ENCODE peak calls at places on chromosome 9, in four cellular contexts. X, W, F and U are unnamed samples.
A peak's percentile ranks its signal among the peaks of the same experiment; 100 is the strongest.

GRCh38 chr9:133322701-133323100 is 13.3 kb downstream of the SURF6 start:
- DNase-seq in X (no peak), W (no peak), F (no peak), U (no peak)

GRCh38 chr9:108654566-108654965 is 201.2 kb downstream of the ACTL7B start:
- DNase-seq in X (no peak), W (no peak), F (no peak), U (no peak)

GRCh38 chr9:69546265-69546664 is 125.9 kb downstream of the APBA1 start:
- DNase-seq in X (no peak), W (no peak), F (no peak), U (no peak)

GRCh38 chr9:109997682-109998081 is 210.3 kb downstream of the C9orf152 start:
- DNase-seq in X (no peak), W (no peak), F (no peak), U (no peak)

GRCh38 chr9:12748954-12749353 is 25.9 kb upstream of the LURAP1L start:
- DNase-seq in X (no peak), W (no peak), F (no peak), U (no peak)

GRCh38 chr9:16153221-16153620 is 600.4 kb downstream of the CCDC171 start:
- DNase-seq in X (no peak), W (no peak), F (no peak), U (no peak)

GRCh38 chr9:69945671-69946141 is 97.9 kb upstream of the MAMDC2 start:
- DNase-seq in X (no peak), W (no peak), F (no peak), U (peak; percentile 32)

GRCh38 chr9:99103054-99103453 is 1.9 kb upstream of the TGFBR1 start:
- DNase-seq in X (no peak), W (no peak), F (no peak), U (no peak)

GRCh38 chr9:134028575-134029247 is 3.4 kb downstream of the BRD3OS start:
- DNase-seq in X (no peak), W (no peak), F (no peak), U (no peak)

GRCh38 chr9:35675732-35676392 is 2.1 kb downstream of the CA9 start:
- DNase-seq in X (no peak), W (no peak), F (no peak), U (no peak)

GRCh38 chr9:100759166-100759565 is 181.3 kb downstream of the CAVIN4 start:
- DNase-seq in X (no peak), W (no peak), F (no peak), U (no peak)

GRCh38 chr9:82729141-82729540 is 333.8 kb downstream of the RASEF start:
- DNase-seq in X (no peak), W (no peak), F (no peak), U (no peak)

GRCh38 chr9:69376651-69377050 is 51.6 kb downstream of the ENTREP1 start:
- DNase-seq in X (no peak), W (no peak), F (no peak), U (no peak)

GRCh38 chr9:35651964-35652828 is 1.5 kb upstream of the SIT1 start:
- DNase-seq in X (no peak), W (no peak), F (no peak), U (no peak)

GRCh38 chr9:81894891-81895290 is 33.3 kb upstream of the SPATA31D4 start:
- DNase-seq in X (no peak), W (no peak), F (no peak), U (no peak)

GRCh38 chr9:131162886-131163285 is 37.5 kb downstream of the NUP214 start:
- DNase-seq in X (no peak), W (no peak), F (no peak), U (no peak)

GRCh38 chr9:13427587-13427986 is 148.1 kb upstream of the MPDZ start:
- DNase-seq in X (peak; percentile 4), W (peak; percentile 11), F (no peak), U (no peak)

GRCh38 chr9:129620669-129621295 is at the start of gene C9orf50:
- DNase-seq in X (no peak), W (no peak), F (no peak), U (no peak)

GRCh38 chr9:99296375-99296951 is 74.4 kb downstream of the SEC61B start:
- DNase-seq in X (peak; percentile 32), W (peak; percentile 20), F (no peak), U (peak; percentile 6)

GRCh38 chr9:76707510-76707909 is 56.7 kb upstream of the PCA3 start:
- DNase-seq in X (no peak), W (no peak), F (no peak), U (no peak)

GRCh38 chr9:128323192-128323730 is 622 bp downstream of the COQ4 start:
- DNase-seq in X (no peak), W (no peak), F (no peak), U (no peak)
- TF ChIP-seq SPI1 in X (no peak), W (no peak), F (no peak), U (no peak)

DNA sequence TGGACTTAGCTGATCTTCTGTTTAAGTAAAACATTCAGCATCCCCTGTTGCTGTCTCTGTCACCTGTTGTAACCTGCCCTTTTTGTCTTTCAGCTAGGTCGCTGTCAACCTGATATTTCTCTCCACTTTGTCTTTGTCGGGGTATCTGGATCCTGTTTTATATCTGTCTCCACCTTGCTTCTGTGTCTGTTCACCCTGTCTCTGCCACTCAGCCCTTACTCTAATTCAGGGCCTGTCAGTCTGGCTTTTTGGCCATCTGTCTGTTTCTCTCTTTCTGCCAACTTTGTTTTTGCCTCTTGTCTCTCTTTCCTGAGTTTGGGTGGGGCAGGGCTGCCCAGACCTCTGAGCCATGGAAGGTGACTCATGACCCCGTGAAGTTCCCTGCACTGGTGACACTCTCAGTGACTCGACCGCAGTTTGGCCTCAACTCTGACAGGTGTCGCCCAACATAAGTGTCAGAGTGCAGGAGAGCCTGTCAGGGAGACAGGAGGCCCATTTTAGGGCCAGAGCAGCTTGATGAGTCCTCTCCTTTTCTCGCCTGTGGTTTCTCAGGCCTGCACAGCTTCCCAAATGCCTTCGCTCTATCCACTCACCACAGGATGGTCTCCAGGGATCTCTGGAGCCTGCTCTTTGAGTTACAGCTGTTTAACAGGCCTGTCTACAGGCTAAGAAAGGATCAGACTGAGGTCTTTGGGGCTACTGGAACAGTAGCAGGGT is 864 bp downstream of the ZBTB43 start:
- DNase-seq in X (peak; percentile 47), W (peak; percentile 78), F (peak; percentile 65), U (peak; percentile 76)
- TF ChIP-seq SPI1 in X (no peak), W (no peak), F (no peak), U (no peak)

DNA sequence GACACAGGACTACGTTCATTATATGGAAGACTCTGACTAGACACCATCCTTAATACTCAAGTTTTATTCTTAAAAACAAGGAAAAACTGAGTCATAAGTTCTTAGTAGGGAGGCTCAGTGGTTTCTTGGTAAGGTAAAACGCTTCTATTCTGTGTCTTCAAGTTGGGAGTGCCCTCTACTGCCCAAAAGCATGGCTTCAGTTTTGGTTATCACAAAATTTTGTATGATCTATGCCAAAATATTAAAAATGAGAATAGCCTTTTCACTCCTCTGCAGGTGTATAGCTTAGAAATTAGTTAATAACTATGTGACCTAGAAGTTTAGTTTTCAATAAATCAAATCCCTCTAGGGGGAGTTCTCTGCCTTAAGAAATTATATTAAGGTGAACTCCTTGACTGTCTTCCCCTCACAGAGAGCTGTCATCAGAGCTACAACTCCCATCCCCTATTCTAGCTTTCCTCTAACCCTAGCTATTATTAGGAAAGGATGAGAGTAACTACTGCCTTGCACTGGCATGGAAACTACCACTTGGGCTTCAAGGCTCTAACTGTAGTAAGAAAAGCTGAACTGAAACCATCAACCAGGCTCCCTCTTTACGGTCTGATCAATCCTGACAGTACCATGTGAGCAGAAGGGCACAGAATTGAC is 189.7 kb downstream of the GNAQ start:
- DNase-seq in X (no peak), W (no peak), F (peak; percentile 16), U (no peak)
- TF ChIP-seq SPI1 in X (peak; percentile 94), W (no peak), F (peak; percentile 88), U (no peak)

DNA sequence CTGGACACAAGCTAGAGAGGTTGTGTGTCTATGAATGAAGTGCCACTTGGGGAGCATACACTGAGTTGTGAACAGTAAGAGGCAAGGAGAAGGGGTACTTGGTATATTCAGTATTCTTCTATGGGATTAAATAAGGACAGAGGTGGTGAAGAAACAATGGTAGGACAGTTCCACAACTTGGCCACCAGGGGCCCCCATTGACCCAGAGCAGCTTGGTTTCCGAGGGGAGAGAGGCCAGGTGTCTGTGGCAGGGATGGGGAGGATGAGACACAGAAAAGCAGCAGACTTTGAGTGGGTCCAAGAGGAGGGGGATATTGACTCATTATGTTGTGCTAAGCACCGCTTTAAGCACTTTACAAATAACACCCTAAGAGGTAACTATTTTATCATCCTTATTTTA is 220.6 kb downstream of the MELK start:
- DNase-seq in X (no peak), W (peak; percentile 22), F (no peak), U (no peak)
- TF ChIP-seq SPI1 in X (no peak), W (no peak), F (no peak), U (no peak)

GRCh38 chr9:74953235-74953741 is 576 bp upstream of the C9orf40 start:
- DNase-seq in X (no peak), W (no peak), F (no peak), U (peak; percentile 25)
- TF ChIP-seq SPI1 in X (no peak), W (no peak), F (no peak), U (no peak)

DNA sequence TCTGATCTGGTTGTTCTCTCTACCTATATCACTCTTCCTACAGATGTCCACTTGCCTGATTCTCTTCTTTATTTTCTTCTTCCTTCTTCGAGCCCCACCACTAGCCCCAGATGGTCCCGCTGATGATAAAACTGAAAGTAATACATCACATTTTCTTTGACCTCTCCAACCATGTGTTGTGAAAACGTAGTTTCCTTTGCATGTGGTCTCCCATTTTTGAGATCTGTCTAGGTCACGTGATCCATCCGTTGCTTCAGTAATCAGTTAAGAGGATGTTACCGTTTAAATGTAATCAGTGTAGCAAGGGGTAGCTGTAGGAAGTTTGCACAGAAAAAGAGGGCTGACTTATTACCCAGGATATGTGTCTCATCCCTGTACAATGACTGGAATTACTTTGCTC is 426.3 kb upstream of the TLE4 start:
- DNase-seq in X (no peak), W (no peak), F (no peak), U (no peak)
- TF ChIP-seq SPI1 in X (no peak), W (no peak), F (no peak), U (no peak)

DNA sequence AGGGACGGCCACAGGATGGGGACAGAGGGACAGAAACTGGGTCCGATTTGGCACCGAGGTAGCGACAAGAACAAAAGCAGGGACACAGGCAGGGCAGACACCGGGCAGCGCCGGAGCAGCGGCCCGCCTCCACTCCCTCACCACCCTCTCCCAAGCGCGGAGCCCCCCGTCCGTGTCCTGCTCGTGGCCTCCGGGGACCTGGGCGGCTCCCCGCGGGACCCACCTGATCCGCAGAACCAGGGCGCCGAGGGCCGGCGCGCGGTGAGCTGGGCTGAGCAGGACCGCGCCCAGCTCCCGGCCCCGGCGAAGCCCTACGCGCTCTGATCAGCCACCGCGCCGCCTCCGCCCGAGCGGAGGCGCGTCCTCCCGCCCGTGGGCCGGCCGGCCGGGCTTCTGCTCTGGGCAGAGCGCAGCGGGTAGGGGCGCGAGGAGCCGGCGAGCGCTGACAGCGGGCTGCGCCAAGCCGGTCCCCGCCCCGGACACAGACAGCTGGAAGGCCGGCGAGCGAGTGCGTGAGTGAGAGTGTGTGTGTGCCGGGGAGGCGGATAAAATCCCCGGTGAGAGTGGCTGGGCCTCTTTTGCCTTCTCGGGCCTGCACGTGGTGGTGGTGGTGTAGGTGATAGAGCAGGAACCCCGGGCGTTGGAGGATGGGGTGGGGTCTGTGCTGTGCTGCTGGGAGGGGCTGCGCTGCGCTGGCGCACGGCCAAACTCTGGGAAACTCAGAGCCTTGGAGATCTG is at the start of gene GGTA1:
- DNase-seq in X (peak; percentile 36), W (peak; percentile 38), F (no peak), U (no peak)
- TF ChIP-seq SPI1 in X (no peak), W (no peak), F (no peak), U (no peak)